ENCODE peak calls at places on chromosome X, in eight cellular contexts. I is WTC11, F is AG09309, C is brain microvascular endothelial cell, Y is Calu3, X is left lung, Q is tibial nerve, E is astrocyte of the spinal cord. D is an unnamed sample.

GRCh38 chrX:9342581-9343051 is 122.2 kb upstream of the TBL1X start:
- DNase-seq in Q (peak), F (no peak), X (peak), C (peak), I (peak), E (peak), Y (peak), D (no peak)

GRCh38 chrX:107204063-107204605 is 2.1 kb downstream of the NUP62CL start:
- DNase-seq in X (no peak), Q (no peak), Y (peak), I (no peak), F (no peak), E (no peak), C (no peak), D (no peak)

GRCh38 chrX:154531626-154532025 is 15.0 kb downstream of the G6PD start:
- DNase-seq in X (no peak), E (peak), C (no peak), I (no peak), Y (no peak), F (no peak), Q (no peak), D (no peak)

GRCh38 chrX:26783512-26784225 is 567.7 kb downstream of the MAGEB5 start:
- DNase-seq in E (peak), I (peak), Y (peak), Q (no peak), X (no peak), C (peak), F (no peak), D (peak)

GRCh38 chrX:140507223-140507981 is 2.5 kb upstream of the SOX3 start:
- DNase-seq in F (no peak), C (no peak), E (no peak), X (no peak), I (no peak), Q (no peak), Y (no peak), D (no peak)

GRCh38 chrX:154735695-154736393 is 15.0 kb downstream of the GAB3 start:
- DNase-seq in Y (no peak), F (no peak), E (peak), I (no peak), C (peak), X (peak), Q (peak), D (no peak)

GRCh38 chrX:17788439-17788838 is 51.1 kb downstream of the SCML1 start:
- DNase-seq in F (no peak), E (peak), Y (peak), C (peak), X (no peak), I (peak), Q (peak), D (no peak)

GRCh38 chrX:70445876-70446275 is 1.2 kb downstream of the DLG3 start:
- DNase-seq in Q (no peak), I (no peak), Y (no peak), X (no peak), F (no peak), C (no peak), E (no peak), D (no peak)

GRCh38 chrX:121298499-121298898 is 251.1 kb downstream of the GLUD2 start:
- DNase-seq in C (no peak), Q (no peak), I (no peak), E (no peak), X (no peak), Y (no peak), F (no peak), D (no peak)

GRCh38 chrX:34956915-34957314 is 14.3 kb downstream of the FAM47B start:
- DNase-seq in I (no peak), C (no peak), Q (no peak), F (peak), Y (no peak), X (no peak), E (peak), D (peak)

GRCh38 chrX:124300412-124300811 is 32.0 kb upstream of the TEX13D start:
- DNase-seq in E (no peak), Y (no peak), Q (no peak), I (no peak), C (no peak), X (no peak), F (no peak), D (no peak)

GRCh38 chrX:9144643-9145290 is 110.8 kb upstream of the FAM9B start:
- DNase-seq in E (no peak), Q (no peak), C (no peak), X (no peak), F (no peak), Y (no peak), I (no peak), D (no peak)

GRCh38 chrX:153460826-153461225 is 9.6 kb downstream of the HAUS7 start:
- DNase-seq in E (peak), C (no peak), Y (peak), F (no peak), X (no peak), Q (no peak), I (peak), D (no peak)

GRCh38 chrX:48533165-48533564 is 6.3 kb upstream of the TBC1D25 start:
- DNase-seq in F (no peak), E (no peak), Y (no peak), C (no peak), I (no peak), X (no peak), Q (no peak), D (no peak)

GRCh38 chrX:7582191-7582590 is 260.8 kb upstream of the VCX start:
- DNase-seq in F (no peak), E (no peak), I (no peak), X (no peak), C (no peak), Y (no peak), Q (no peak), D (no peak)

GRCh38 chrX:15745179-15745578 is 7.1 kb downstream of the CA5B start:
- DNase-seq in E (no peak), I (no peak), C (no peak), X (no peak), F (no peak), Q (no peak), Y (no peak), D (no peak)

GRCh38 chrX:46722742-46723568 is 36.0 kb downstream of the SLC9A7 start:
- DNase-seq in X (no peak), F (no peak), E (no peak), I (no peak), Y (no peak), C (no peak), Q (no peak), D (no peak)

GRCh38 chrX:139820358-139820984 is 112.4 kb downstream of the ATP11C start:
- DNase-seq in I (no peak), E (no peak), Y (no peak), X (no peak), Q (no peak), C (no peak), F (no peak), D (no peak)

GRCh38 chrX:48883729-48884128 is 13.8 kb downstream of the TIMM17B start:
- DNase-seq in I (no peak), E (no peak), X (no peak), Y (no peak), Q (no peak), F (no peak), C (no peak), D (no peak)

GRCh38 chrX:53246231-53246630 is 21.2 kb upstream of the KDM5C start:
- DNase-seq in Y (no peak), F (no peak), X (no peak), I (no peak), Q (no peak), C (no peak), E (no peak), D (no peak)

GRCh38 chrX:8289523-8289922 is 118.5 kb upstream of the VCX2 start:
- DNase-seq in X (no peak), E (no peak), C (peak), I (no peak), F (no peak), Y (no peak), Q (no peak), D (no peak)

GRCh38 chrX:103637604-103638338 is 9.0 kb downstream of the TCEAL1 start:
- DNase-seq in Y (no peak), Q (no peak), F (no peak), I (no peak), X (no peak), E (peak), C (no peak), D (no peak)

GRCh38 chrX:13279279-13280009 is 40.4 kb downstream of the ATXN3L start:
- DNase-seq in F (no peak), Q (no peak), E (no peak), Y (no peak), I (no peak), X (no peak), C (no peak), D (no peak)

GRCh38 chrX:107787827-107788226 is 10.3 kb downstream of the NCBP2L start:
- DNase-seq in F (no peak), Q (no peak), E (no peak), I (no peak), X (no peak), Y (no peak), C (no peak), D (no peak)

GRCh38 chrX:24860140-24860539 is 155.6 kb downstream of the ARX start:
- DNase-seq in Q (no peak), F (no peak), X (no peak), Y (no peak), C (no peak), E (no peak), I (no peak), D (no peak)

GRCh38 chrX:104166735-104167436 is 633 bp downstream of the FAM199X start:
- DNase-seq in F (no peak), I (peak), E (no peak), X (peak), C (no peak), Q (peak), Y (no peak), D (no peak)

GRCh38 chrX:97320305-97320704 is 436.6 kb downstream of the RPA4 start:
- DNase-seq in X (no peak), I (no peak), Y (no peak), C (no peak), F (no peak), Q (no peak), E (no peak), D (no peak)

GRCh38 chrX:115419094-115419493 is 129.6 kb downstream of the LUZP4 start:
- DNase-seq in E (no peak), Y (no peak), X (no peak), F (no peak), I (no peak), Q (no peak), C (peak), D (no peak)

GRCh38 chrX:110210417-110211139 is 107.3 kb downstream of the AMMECR1 start:
- DNase-seq in Y (no peak), F (peak), I (no peak), Q (no peak), C (peak), X (no peak), E (peak), D (peak)

GRCh38 chrX:42437211-42437610 is 340.8 kb downstream of the PPP1R2C start:
- DNase-seq in Y (no peak), F (no peak), I (no peak), C (no peak), E (no peak), Q (no peak), X (no peak), D (no peak)

GRCh38 chrX:103674531-103675454 is 11.7 kb downstream of the MORF4L2 start:
- DNase-seq in Y (no peak), Q (no peak), I (no peak), F (no peak), E (no peak), X (no peak), C (no peak), D (no peak)

GRCh38 chrX:110418220-110418856 is 59.7 kb downstream of the RTL9 start:
- DNase-seq in C (peak), I (peak), X (peak), F (no peak), Q (peak), Y (peak), E (peak), D (no peak)

GRCh38 chrX:129957241-129958099 is 25.0 kb upstream of the BCORL1 start:
- DNase-seq in Q (peak), Y (peak), F (no peak), E (peak), X (peak), C (no peak), I (peak), D (no peak)

GRCh38 chrX:19193584-19193983 is 71.3 kb upstream of the ADGRG2 start:
- DNase-seq in I (peak), X (no peak), C (no peak), Q (no peak), E (no peak), Y (no peak), F (no peak), D (no peak)

GRCh38 chrX:22594771-22595170 is 322.1 kb downstream of the CBLL2 start:
- DNase-seq in Q (no peak), I (no peak), Y (no peak), X (no peak), C (no peak), F (no peak), E (no peak), D (no peak)

GRCh38 chrX:87626996-87627395 is 109.4 kb downstream of the KLHL4 start:
- DNase-seq in Q (no peak), Y (no peak), I (no peak), F (no peak), E (no peak), C (no peak), X (no peak), D (no peak)

GRCh38 chrX:105488731-105489130 is 268.2 kb upstream of the TEX13A start:
- DNase-seq in Y (no peak), C (no peak), X (no peak), I (no peak), F (no peak), E (no peak), Q (no peak), D (no peak)

GRCh38 chrX:155757366-155757765 is 123.8 kb upstream of the VAMP7 start:
- DNase-seq in Y (no peak), C (no peak), X (no peak), E (no peak), Q (no peak), F (no peak), I (no peak), D (no peak)

GRCh38 chrX:155766321-155766720 is 114.8 kb upstream of the VAMP7 start:
- DNase-seq in I (no peak), Y (no peak), X (no peak), C (no peak), F (no peak), E (no peak), Q (no peak), D (no peak)

GRCh38 chrX:155755706-155756337 is 125.3 kb upstream of the VAMP7 start:
- DNase-seq in F (no peak), C (no peak), X (no peak), Q (no peak), E (no peak), I (no peak), Y (no peak), D (no peak)

GRCh38 chrX:155761185-155761584 is 120.0 kb upstream of the VAMP7 start:
- DNase-seq in X (no peak), Q (no peak), E (no peak), F (no peak), Y (no peak), I (no peak), C (no peak), D (no peak)
- TF ChIP-seq CTCF in X (no peak), Q (no peak), E (no peak), F (no peak), Y (no peak), I (no peak), C (no peak), D (no peak)

DNA sequence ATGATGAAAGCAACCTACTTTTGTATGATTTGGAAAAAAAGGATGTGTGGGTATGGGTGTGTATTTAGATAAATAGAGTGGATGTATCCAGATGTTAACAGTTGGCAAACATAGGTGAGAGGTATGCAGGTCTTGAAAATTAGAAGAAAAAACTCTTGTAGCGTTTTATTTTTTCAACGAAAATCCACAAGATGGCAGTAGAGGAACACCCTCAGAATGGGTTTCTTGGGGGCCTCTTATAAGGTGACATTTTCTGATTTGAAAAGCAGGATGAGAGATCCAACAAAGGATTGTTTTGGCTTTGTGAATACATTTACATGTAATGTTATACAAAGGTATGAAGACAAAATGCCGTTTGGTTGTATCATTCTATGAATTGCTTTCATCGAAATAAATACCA is 68.3 kb downstream of the FMR1NB start:
- DNase-seq in E (peak), F (no peak), C (no peak), X (no peak), Q (no peak), Y (peak), I (no peak), D (no peak)
- TF ChIP-seq CTCF in E (peak), F (peak), C (peak), X (no peak), Q (peak), Y (no peak), I (peak), D (peak)

DNA sequence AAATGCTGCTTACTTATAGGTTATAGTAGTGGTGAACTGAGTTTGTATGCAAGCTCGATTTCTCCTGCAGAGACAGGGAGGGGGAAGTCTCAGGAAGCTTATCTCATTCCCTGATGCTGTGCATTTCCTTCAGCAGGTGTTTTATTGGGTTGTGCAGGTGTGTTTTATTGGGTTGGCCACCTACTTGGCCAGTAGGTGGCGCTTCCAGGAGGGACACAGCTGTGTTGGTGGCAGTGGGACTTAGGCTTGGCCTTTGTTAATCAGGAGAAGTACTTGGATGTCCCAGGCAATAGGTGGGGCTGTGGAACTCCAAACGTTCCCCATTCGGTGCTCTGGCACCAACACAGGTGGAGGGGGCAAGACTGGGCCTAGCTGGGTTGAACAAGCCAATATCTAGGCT is 196.0 kb upstream of the DCAF8L1 start:
- DNase-seq in I (peak), Y (no peak), X (no peak), F (no peak), E (no peak), C (no peak), Q (no peak), D (no peak)
- TF ChIP-seq CTCF in I (peak), Y (peak), X (no peak), F (no peak), E (peak), C (peak), Q (no peak), D (no peak)

GRCh38 chrX:95057341-95057740 is 1383.3 kb downstream of the FAM133A start:
- DNase-seq in I (no peak), Q (no peak), E (peak), F (no peak), C (no peak), X (no peak), Y (no peak), D (no peak)

GRCh38 chrX:95059909-95060308 is 1385.9 kb downstream of the FAM133A start:
- DNase-seq in C (no peak), X (no peak), I (no peak), E (no peak), F (no peak), Q (no peak), Y (no peak), D (no peak)

GRCh38 chrX:95058815-95059214 is 1384.8 kb downstream of the FAM133A start:
- DNase-seq in I (no peak), Y (no peak), E (peak), F (peak), Q (no peak), X (no peak), C (no peak), D (peak)

GRCh38 chrX:95055991-95056390 is 1382.0 kb downstream of the FAM133A start:
- DNase-seq in F (no peak), Q (no peak), Y (no peak), E (no peak), I (no peak), C (no peak), X (no peak), D (no peak)

DNA sequence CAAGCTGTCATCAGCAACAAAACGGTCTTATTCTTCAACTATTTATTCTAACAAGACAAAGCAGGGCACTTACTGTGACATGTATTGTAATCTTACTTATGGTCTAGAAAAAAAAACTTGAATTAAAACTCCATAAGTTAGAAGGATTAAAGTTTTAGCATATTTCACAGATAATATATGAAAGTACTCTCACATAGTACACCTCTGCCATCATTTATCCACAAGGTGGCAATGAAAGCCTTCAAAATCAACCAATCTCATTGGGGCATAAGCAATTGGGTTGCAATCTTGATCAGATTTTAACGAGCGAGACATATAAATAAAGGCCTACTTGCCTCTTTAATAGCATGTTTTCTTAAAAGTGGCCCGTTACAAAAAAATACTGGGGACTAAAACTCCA is 1382.9 kb downstream of the FAM133A start:
- DNase-seq in C (no peak), E (peak), F (no peak), Y (no peak), I (no peak), X (no peak), Q (no peak), D (no peak)
- TF ChIP-seq CTCF in C (peak), E (peak), F (peak), Y (no peak), I (no peak), X (no peak), Q (no peak), D (peak)

GRCh38 chrX:373641-374471 is 12.9 kb downstream of the PPP2R3B start:
- DNase-seq in X (no peak), E (peak), F (no peak), I (peak), Y (peak), Q (no peak), C (no peak), D (no peak)
- TF ChIP-seq CTCF in X (no peak), E (no peak), F (no peak), I (no peak), Y (no peak), Q (no peak), C (no peak), D (no peak)